ENCODE peak calls at places on chromosomes 7 and 10, in five cellular contexts. R is ovary, T is trophoblast cell, E is PC-3, D is tibial artery. F is an unnamed sample.

GRCh38 chr10:97494863-97495506 is 3.2 kb downstream of the MMS19 start:
- DNase-seq in E (no peak), D (no peak), T (no peak), R (no peak), F (no peak)

GRCh38 chr10:119005377-119006043 is 24.0 kb upstream of the NANOS1 start:
- DNase-seq in T (no peak), D (no peak), R (no peak), E (peak; percentile 78), F (no peak)

GRCh38 chr7:25633420-25633819 is 405.1 kb upstream of the NPVF start:
- DNase-seq in R (no peak), E (no peak), T (no peak), D (no peak), F (no peak)

GRCh38 chr7:139603282-139603681 is 79.8 kb downstream of the CLEC2L start:
- DNase-seq in D (no peak), E (no peak), R (no peak), T (no peak), F (no peak)

GRCh38 chr10:27713906-27714305 is 31.7 kb downstream of the MKX start:
- DNase-seq in T (no peak), R (no peak), D (no peak), E (no peak), F (peak; percentile 64)

GRCh38 chr7:116630932-116631449 is 41.0 kb upstream of the MET start:
- DNase-seq in E (peak; percentile 83), T (peak; percentile 93), D (peak; percentile 83), R (no peak), F (no peak)

GRCh38 chr7:96778263-96778662 is 68.6 kb upstream of the SEM1 start:
- DNase-seq in R (no peak), D (no peak), E (peak; percentile 22), T (peak; percentile 78), F (no peak)

GRCh38 chr10:44356139-44357115 is 28.5 kb downstream of the CXCL12 start:
- DNase-seq in D (no peak), R (no peak), T (no peak), E (no peak), F (no peak)

GRCh38 chr7:18849130-18849529 is 268.3 kb downstream of the TWIST1 start:
- DNase-seq in R (no peak), E (peak; percentile 38), D (no peak), T (no peak), F (no peak)

GRCh38 chr7:102273749-102274712 is 12.6 kb upstream of the SH2B2 start:
- DNase-seq in R (no peak), T (peak; percentile 55), D (no peak), E (peak; percentile 54), F (peak; percentile 68)

GRCh38 chr7:75931676-75932075 is 16.7 kb downstream of the POR start:
- DNase-seq in E (no peak), D (no peak), R (no peak), T (no peak), F (no peak)

GRCh38 chr7:81501220-81501619 is 268.6 kb downstream of the HGF start:
- DNase-seq in E (peak; percentile 66), D (no peak), T (no peak), R (no peak), F (no peak)

GRCh38 chr10:24215193-24215592 is 6.3 kb downstream of the KIAA1217 start:
- DNase-seq in D (no peak), E (no peak), R (no peak), T (peak; percentile 8), F (no peak)

GRCh38 chr7:87926581-87927461 is 7.2 kb upstream of the ADAM22 start:
- DNase-seq in R (no peak), D (no peak), E (no peak), T (no peak), F (no peak)

GRCh38 chr7:5701085-5701914 is 80.2 kb downstream of the RNF216 start:
- DNase-seq in E (no peak), T (peak; percentile 24), R (no peak), D (no peak), F (no peak)

GRCh38 chr7:148803094-148803493 is 81.0 kb downstream of the EZH2 start:
- DNase-seq in E (no peak), D (no peak), T (no peak), R (no peak), F (no peak)

GRCh38 chr7:148802101-148802493 is 82.0 kb downstream of the EZH2 start:
- DNase-seq in R (no peak), D (no peak), E (no peak), T (no peak), F (no peak)

GRCh38 chr7:148804343-148805234 is 79.5 kb downstream of the EZH2 start:
- DNase-seq in D (no peak), R (no peak), E (no peak), T (no peak), F (no peak)

GRCh38 chr7:148800677-148801076 is 83.4 kb downstream of the EZH2 start:
- DNase-seq in R (no peak), T (no peak), E (no peak), D (no peak), F (no peak)

DNA sequence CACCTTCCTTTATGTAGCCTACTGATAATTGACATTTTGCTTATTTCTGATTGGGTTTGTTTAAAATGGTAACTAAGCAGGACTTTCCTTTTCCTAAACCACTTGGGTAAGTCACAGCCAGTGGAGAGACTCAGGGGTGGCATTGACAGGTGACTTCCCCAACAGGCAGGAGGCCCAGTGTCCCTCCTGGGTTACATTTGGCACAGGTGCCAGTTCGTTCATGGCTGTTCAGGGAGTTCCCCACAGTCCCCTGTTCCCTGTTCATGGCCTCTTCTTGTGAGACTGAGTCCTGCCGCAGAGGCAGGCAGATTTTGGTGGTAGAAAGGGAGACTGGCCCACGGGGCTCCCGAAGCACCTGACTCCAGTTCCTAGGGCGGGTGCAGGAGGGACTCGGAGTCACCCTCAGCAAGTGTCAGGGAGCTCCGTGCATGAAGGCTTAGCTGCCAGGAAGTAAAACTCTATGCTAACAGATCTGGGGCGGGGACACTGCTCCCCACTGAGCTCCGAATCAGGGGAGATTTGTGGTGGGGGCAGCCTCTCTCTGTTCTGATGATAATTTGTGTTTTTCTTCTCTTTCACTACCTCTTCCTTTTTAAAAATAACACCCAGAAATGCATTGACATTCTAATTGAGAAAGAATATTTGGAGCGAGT is 84.1 kb downstream of the EZH2 start:
- DNase-seq in T (no peak), D (no peak), R (no peak), E (no peak), F (no peak)
- H3K4me3 ChIP-seq in T (no peak overlapping the region), D (no peak overlapping the region), R (no peak overlapping the region), E (no peak overlapping the region), F (no peak overlapping the region)

GRCh38 chr10:37434091-37434490 is 308.7 kb downstream of the ANKRD30A start:
- DNase-seq in R (no peak), D (no peak), T (peak; percentile 47), E (peak; percentile 87), F (no peak)

GRCh38 chr10:37436361-37436760 is 311.0 kb downstream of the ANKRD30A start:
- DNase-seq in R (no peak), E (peak; percentile 23), T (no peak), D (no peak), F (no peak)
- H3K9me3 ChIP-seq in R (no peaks in the 10 kb centered on the region), E (no peaks in the 10 kb centered on the region), T (peaks cover 7% of the 10 kb centered on the region), D (no peaks in the 10 kb centered on the region), F (no peaks in the 10 kb centered on the region)

GRCh38 chr10:122020202-122020601 is 31.2 kb downstream of the TACC2 start:
- DNase-seq in E (no peak), R (no peak), T (no peak), D (no peak), F (no peak)

GRCh38 chr10:122021828-122022227 is 32.9 kb downstream of the TACC2 start:
- DNase-seq in D (no peak), T (no peak), E (no peak), R (no peak), F (no peak)

GRCh38 chr10:122019414-122019975 is 30.5 kb downstream of the TACC2 start:
- DNase-seq in D (no peak), E (peak; percentile 60), R (no peak), T (peak; percentile 90), F (no peak)

GRCh38 chr10:122022276-122022675 is 33.3 kb downstream of the TACC2 start:
- DNase-seq in E (no peak), T (no peak), D (no peak), R (no peak), F (no peak)

GRCh38 chr10:122021421-122021820 is 32.5 kb downstream of the TACC2 start:
- DNase-seq in R (no peak), E (peak; percentile 45), D (no peak), T (no peak), F (peak; percentile 51)
- H3K4me3 ChIP-seq in R (no peak overlapping the region), E (peak overlapping the region; percentile 55), D (peak overlapping the region; percentile 25), T (no peak overlapping the region), F (peak overlapping the region; percentile 22)

DNA sequence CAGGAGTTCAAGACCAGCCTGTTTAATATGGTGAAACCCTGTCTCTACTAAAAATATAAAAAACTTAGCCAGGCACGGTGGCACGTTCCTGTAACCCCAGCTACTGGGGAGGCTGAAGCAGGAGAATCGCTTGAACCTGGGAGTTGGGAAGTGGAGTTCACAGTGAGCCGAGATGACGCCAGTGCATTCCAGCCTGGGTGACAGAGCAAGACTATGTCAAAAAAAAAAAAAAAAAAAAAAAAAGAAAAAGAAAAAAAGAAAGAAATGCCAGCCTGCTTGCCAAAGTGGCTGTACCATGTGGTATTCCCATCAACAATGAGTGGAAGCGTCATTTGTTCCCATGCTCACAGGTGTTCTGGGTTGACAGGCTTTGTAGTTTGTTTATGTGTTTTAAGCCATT is 43.3 kb upstream of the NPTX2 start:
- DNase-seq in D (no peak), E (no peak), R (no peak), T (no peak), F (no peak)
- H3K9me3 ChIP-seq in D (peaks cover 9% of the 10 kb centered on the region), E (no peaks in the 10 kb centered on the region), R (peaks cover 5% of the 10 kb centered on the region), T (peaks cover 7% of the 10 kb centered on the region), F (no peaks in the 10 kb centered on the region)

GRCh38 chr7:114943953-114944741 is 22.3 kb downstream of the MDFIC start:
- DNase-seq in T (no peak), E (no peak), R (no peak), D (no peak), F (no peak)
- H3K4me3 ChIP-seq in T (no peak overlapping the region), E (no peak overlapping the region), R (no peak overlapping the region), D (no peak overlapping the region), F (no peak overlapping the region)

DNA sequence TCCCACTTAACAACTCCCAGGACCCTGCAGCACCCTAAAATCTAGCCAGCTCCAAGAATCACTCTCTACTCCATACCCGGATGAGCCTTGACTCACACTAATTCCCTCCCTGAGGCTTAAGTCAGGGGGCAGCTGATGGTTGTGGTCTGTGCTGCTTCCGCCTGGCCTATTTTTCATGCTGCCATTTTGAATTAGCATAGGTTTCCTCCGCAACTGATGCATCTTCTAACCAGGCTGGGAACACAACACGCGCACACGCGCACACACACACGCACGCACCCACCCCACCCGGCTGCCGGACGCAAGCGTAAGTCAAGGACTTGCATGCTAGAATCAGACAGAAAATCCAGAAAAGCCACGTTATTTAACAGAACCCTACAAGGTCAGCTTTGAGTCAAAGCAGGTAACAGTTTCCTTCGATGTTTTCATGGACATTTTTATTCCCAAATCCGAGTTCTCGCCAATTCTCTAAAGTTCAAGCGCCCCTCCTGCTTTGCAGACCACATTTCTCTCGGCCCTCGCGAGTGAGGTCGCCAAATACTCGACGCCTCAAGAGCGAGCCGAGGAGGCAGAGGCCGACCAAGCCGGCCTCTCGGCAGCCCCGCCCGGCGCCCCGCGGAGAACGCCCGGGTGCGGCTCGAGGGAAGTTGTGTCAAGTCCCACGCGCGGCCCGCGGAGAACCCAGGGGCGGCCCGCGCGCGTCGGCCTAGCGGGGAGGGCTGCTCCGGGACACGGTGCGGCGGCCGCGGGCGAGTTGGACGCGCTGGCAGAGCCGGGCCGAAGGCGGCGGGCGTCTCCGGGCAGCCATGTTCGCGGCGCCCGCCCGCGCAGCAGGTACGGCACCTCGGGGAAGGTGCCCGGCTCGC is 977 bp downstream of the SCRN1 start:
- DNase-seq in R (peak; percentile 68), D (peak; percentile 70), T (peak; percentile 31), E (peak; percentile 51), F (peak; percentile 54)
- H3K9me3 ChIP-seq in R (no peaks in the 10 kb centered on the region), D (no peaks in the 10 kb centered on the region), T (no peaks in the 10 kb centered on the region), E (no peaks in the 10 kb centered on the region), F (peaks cover 2% of the 10 kb centered on the region)